ENCODE peak calls at places on chromosomes 6 and 20, in eight cellular contexts. C is fibroblast of villous mesenchyme; X is activated naive CD8-positive, alpha-beta T cell treated with anti-CD3 and anti-CD28 coated beads for 36 hours; G is activated CD4-positive, alpha-beta T cell treated with anti-CD3 and anti-CD28 coated beads for 4 hours; V is CD8-positive, alpha-beta memory T cell; S is epithelial cell of proximal tubule; Q is adrenal gland; R is sciatic nerve. W is an unnamed sample.

GRCh38 chr20:3923818-3924217 is 34.6 kb downstream of the PANK2 start:
- DNase-seq in C (peak), X (no peak), G (no peak), V (no peak), S (no peak), Q (no peak), R (no peak), W (no peak)

GRCh38 chr20:10429443-10429981 is 4.5 kb downstream of the MKKS start:
- DNase-seq in C (no peak), X (no peak), G (no peak), V (no peak), S (no peak), Q (no peak), R (no peak), W (no peak)

GRCh38 chr6:7973603-7974002 is 63.0 kb upstream of the TXNDC5 start:
- DNase-seq in C (no peak), X (no peak), G (no peak), V (no peak), S (no peak), Q (no peak), R (no peak), W (no peak)

GRCh38 chr20:19351542-19351941 is 139.1 kb downstream of the SLC24A3 start:
- DNase-seq in C (no peak), X (no peak), G (no peak), V (no peak), S (no peak), Q (no peak), R (no peak), W (no peak)

GRCh38 chr20:45515147-45515913 is at the start of gene SPINT3:
- DNase-seq in C (no peak), X (no peak), G (no peak), V (no peak), S (no peak), Q (no peak), R (no peak), W (no peak)

GRCh38 chr6:37524025-37524647 is 24.4 kb upstream of the CCDC167 start:
- DNase-seq in C (no peak), X (no peak), G (no peak), V (no peak), S (no peak), Q (no peak), R (no peak), W (no peak)

GRCh38 chr6:75318900-75319299 is 34.3 kb upstream of the TMEM30A start:
- DNase-seq in C (no peak), X (no peak), G (no peak), V (no peak), S (no peak), Q (no peak), R (no peak), W (no peak)

GRCh38 chr6:96007663-96008062 is 8.1 kb upstream of the FUT9 start:
- DNase-seq in C (no peak), X (no peak), G (no peak), V (no peak), S (no peak), Q (no peak), R (no peak), W (no peak)

GRCh38 chr20:25579081-25579770 is 6.1 kb downstream of the NINL start:
- DNase-seq in C (no peak), X (no peak), G (no peak), V (no peak), S (no peak), Q (no peak), R (no peak), W (no peak)

GRCh38 chr20:15627089-15627488 is 946.2 kb downstream of the KIF16B start:
- DNase-seq in C (no peak), X (no peak), G (no peak), V (no peak), S (no peak), Q (no peak), R (no peak), W (no peak)

W was measured in RWPE2.